ENCODE peak calls at places on chromosome 11, in six cellular contexts. One of them, this sample, is unnamed.
A peak's percentile ranks its signal among the peaks of the same experiment; 100 is the strongest.

GRCh38 chr11:32809313-32809712 is 14.9 kb upstream of the CCDC73 start:
- DNase-seq in NCI-H2081: peak; percentile 79
- DNase-seq in EL: peak; percentile 72
- DNase-seq in activated CD4-positive, alpha-beta T cell treated with anti-CD3 and anti-CD28 coated beads, Interleukin-2, amount 50 U/mL, for 1 hour: peak; percentile 9
- DNase-seq in posterior cingulate gyrus: no peak
- DNase-seq in T47D: peak; percentile 90
- DNase-seq in this sample: peak; percentile 93

GRCh38 chr11:58060939-58061672 is 30.4 kb downstream of the OR6Q1 start:
- DNase-seq in NCI-H2081: no peak
- DNase-seq in EL: peak; percentile 55
- DNase-seq in activated CD4-positive, alpha-beta T cell treated with anti-CD3 and anti-CD28 coated beads, Interleukin-2, amount 50 U/mL, for 1 hour: no peak
- DNase-seq in posterior cingulate gyrus: no peak
- DNase-seq in T47D: peak; percentile 24
- DNase-seq in this sample: peak; percentile 80

GRCh38 chr11:2521681-2522630 is 77.1 kb downstream of the KCNQ1 start:
- DNase-seq in NCI-H2081: no peak
- DNase-seq in EL: no peak
- DNase-seq in activated CD4-positive, alpha-beta T cell treated with anti-CD3 and anti-CD28 coated beads, Interleukin-2, amount 50 U/mL, for 1 hour: no peak
- DNase-seq in posterior cingulate gyrus: peak; percentile 62
- DNase-seq in T47D: no peak
- DNase-seq in this sample: peak; percentile 35

GRCh38 chr11:118930152-118930712 is 4.5 kb upstream of the BCL9L start:
- DNase-seq in NCI-H2081: peak; percentile 97
- DNase-seq in EL: peak; percentile 78
- DNase-seq in activated CD4-positive, alpha-beta T cell treated with anti-CD3 and anti-CD28 coated beads, Interleukin-2, amount 50 U/mL, for 1 hour: peak; percentile 88
- DNase-seq in posterior cingulate gyrus: peak; percentile 92
- DNase-seq in T47D: peak; percentile 99
- DNase-seq in this sample: peak; percentile 99

GRCh38 chr11:126628790-126629621 is 273.5 kb downstream of the ST3GAL4 start:
- DNase-seq in NCI-H2081: peak; percentile 91
- DNase-seq in EL: peak; percentile 58
- DNase-seq in activated CD4-positive, alpha-beta T cell treated with anti-CD3 and anti-CD28 coated beads, Interleukin-2, amount 50 U/mL, for 1 hour: no peak
- DNase-seq in posterior cingulate gyrus: peak; percentile 89
- DNase-seq in T47D: no peak
- DNase-seq in this sample: peak; percentile 59

GRCh38 chr11:65794570-65795510 is 8.0 kb downstream of the OVOL1 start:
- DNase-seq in NCI-H2081: no peak
- DNase-seq in EL: no peak
- DNase-seq in activated CD4-positive, alpha-beta T cell treated with anti-CD3 and anti-CD28 coated beads, Interleukin-2, amount 50 U/mL, for 1 hour: no peak
- DNase-seq in posterior cingulate gyrus: no peak
- DNase-seq in T47D: no peak
- DNase-seq in this sample: no peak

GRCh38 chr11:128714881-128715280 is 21.0 kb downstream of the FLI1 start:
- DNase-seq in NCI-H2081: no peak
- DNase-seq in EL: peak; percentile 99
- DNase-seq in activated CD4-positive, alpha-beta T cell treated with anti-CD3 and anti-CD28 coated beads, Interleukin-2, amount 50 U/mL, for 1 hour: no peak
- DNase-seq in posterior cingulate gyrus: no peak
- DNase-seq in T47D: no peak
- DNase-seq in this sample: no peak

GRCh38 chr11:16795146-16795545 is 56.7 kb downstream of the C11orf58 start:
- DNase-seq in NCI-H2081: no peak
- DNase-seq in EL: no peak
- DNase-seq in activated CD4-positive, alpha-beta T cell treated with anti-CD3 and anti-CD28 coated beads, Interleukin-2, amount 50 U/mL, for 1 hour: no peak
- DNase-seq in posterior cingulate gyrus: no peak
- DNase-seq in T47D: no peak
- DNase-seq in this sample: no peak

GRCh38 chr11:34565417-34566208 is 52.0 kb upstream of the ELF5 start:
- DNase-seq in NCI-H2081: peak; percentile 25
- DNase-seq in EL: peak; percentile 12
- DNase-seq in activated CD4-positive, alpha-beta T cell treated with anti-CD3 and anti-CD28 coated beads, Interleukin-2, amount 50 U/mL, for 1 hour: no peak
- DNase-seq in posterior cingulate gyrus: no peak
- DNase-seq in T47D: peak; percentile 61
- DNase-seq in this sample: peak; percentile 77

GRCh38 chr11:35274909-35275807 is 136.2 kb downstream of the CD44 start:
- DNase-seq in NCI-H2081: peak; percentile 90
- DNase-seq in EL: peak; percentile 22
- DNase-seq in activated CD4-positive, alpha-beta T cell treated with anti-CD3 and anti-CD28 coated beads, Interleukin-2, amount 50 U/mL, for 1 hour: no peak
- DNase-seq in posterior cingulate gyrus: peak; percentile 69
- DNase-seq in T47D: peak; percentile 86
- DNase-seq in this sample: peak; percentile 54

GRCh38 chr11:29527391-29527936 is 489.4 kb downstream of the KCNA4 start:
- DNase-seq in NCI-H2081: no peak
- DNase-seq in EL: peak; percentile 63
- DNase-seq in activated CD4-positive, alpha-beta T cell treated with anti-CD3 and anti-CD28 coated beads, Interleukin-2, amount 50 U/mL, for 1 hour: no peak
- DNase-seq in posterior cingulate gyrus: no peak
- DNase-seq in T47D: peak; percentile 28
- DNase-seq in this sample: no peak